ENCODE peak calls at places on chromosomes 3 and 15, in eight cellular contexts. One of them, this sample, is unnamed.

GRCh38 chr15:40320931-40321371 is 2.5 kb upstream of the INAFM2 start:
- DNase-seq in GM23248: peak
- DNase-seq in NCI-H446 treated with DMSO at 0.1 percent for 48 hours: peak
- DNase-seq in psoas muscle: no peak
- DNase-seq in retina: peak
- DNase-seq in HEK293T: peak
- DNase-seq in NCI-H1048: peak
- DNase-seq in stimulated activated CD8-positive, alpha-beta memory T cell treated with anti-CD3 and anti-CD28 coated beads, Interleukin-4, amount 100 ng/mL, for 24 hours: no peak
- DNase-seq in this sample: no peak

GRCh38 chr3:46110701-46111493 is 83.6 kb upstream of the XCR1 start:
- DNase-seq in GM23248: peak
- DNase-seq in NCI-H446 treated with DMSO at 0.1 percent for 48 hours: peak
- DNase-seq in psoas muscle: no peak
- DNase-seq in retina: no peak
- DNase-seq in HEK293T: peak
- DNase-seq in NCI-H1048: peak
- DNase-seq in stimulated activated CD8-positive, alpha-beta memory T cell treated with anti-CD3 and anti-CD28 coated beads, Interleukin-4, amount 100 ng/mL, for 24 hours: no peak
- DNase-seq in this sample: no peak

GRCh38 chr3:127480196-127480933 is 110.2 kb downstream of the TPRA1 start:
- DNase-seq in GM23248: no peak
- DNase-seq in NCI-H446 treated with DMSO at 0.1 percent for 48 hours: no peak
- DNase-seq in psoas muscle: no peak
- DNase-seq in retina: no peak
- DNase-seq in HEK293T: no peak
- DNase-seq in NCI-H1048: no peak
- DNase-seq in stimulated activated CD8-positive, alpha-beta memory T cell treated with anti-CD3 and anti-CD28 coated beads, Interleukin-4, amount 100 ng/mL, for 24 hours: no peak
- DNase-seq in this sample: no peak

GRCh38 chr3:25542571-25543039 is 114.5 kb downstream of the RARB start:
- DNase-seq in GM23248: no peak
- DNase-seq in NCI-H446 treated with DMSO at 0.1 percent for 48 hours: no peak
- DNase-seq in psoas muscle: no peak
- DNase-seq in retina: no peak
- DNase-seq in HEK293T: no peak
- DNase-seq in NCI-H1048: no peak
- DNase-seq in stimulated activated CD8-positive, alpha-beta memory T cell treated with anti-CD3 and anti-CD28 coated beads, Interleukin-4, amount 100 ng/mL, for 24 hours: no peak
- DNase-seq in this sample: no peak

GRCh38 chr3:196979545-196979944 is 10.9 kb upstream of the PIGZ start:
- DNase-seq in GM23248: peak
- DNase-seq in NCI-H446 treated with DMSO at 0.1 percent for 48 hours: no peak
- DNase-seq in psoas muscle: peak
- DNase-seq in retina: no peak
- DNase-seq in HEK293T: no peak
- DNase-seq in NCI-H1048: no peak
- DNase-seq in stimulated activated CD8-positive, alpha-beta memory T cell treated with anti-CD3 and anti-CD28 coated beads, Interleukin-4, amount 100 ng/mL, for 24 hours: no peak
- DNase-seq in this sample: no peak

GRCh38 chr3:181899702-181900101 is 188.0 kb downstream of the SOX2 start:
- DNase-seq in GM23248: no peak
- DNase-seq in NCI-H446 treated with DMSO at 0.1 percent for 48 hours: no peak
- DNase-seq in psoas muscle: no peak
- DNase-seq in retina: no peak
- DNase-seq in HEK293T: no peak
- DNase-seq in NCI-H1048: no peak
- DNase-seq in stimulated activated CD8-positive, alpha-beta memory T cell treated with anti-CD3 and anti-CD28 coated beads, Interleukin-4, amount 100 ng/mL, for 24 hours: no peak
- DNase-seq in this sample: no peak

GRCh38 chr15:64634020-64634419 is 141.4 kb downstream of the RBPMS2 start:
- DNase-seq in GM23248: no peak
- DNase-seq in NCI-H446 treated with DMSO at 0.1 percent for 48 hours: no peak
- DNase-seq in psoas muscle: no peak
- DNase-seq in retina: peak
- DNase-seq in HEK293T: no peak
- DNase-seq in NCI-H1048: no peak
- DNase-seq in stimulated activated CD8-positive, alpha-beta memory T cell treated with anti-CD3 and anti-CD28 coated beads, Interleukin-4, amount 100 ng/mL, for 24 hours: peak
- DNase-seq in this sample: peak

GRCh38 chr3:16056210-16056607 is 118.3 kb upstream of the GALNT15 start:
- DNase-seq in GM23248: peak
- DNase-seq in NCI-H446 treated with DMSO at 0.1 percent for 48 hours: no peak
- DNase-seq in psoas muscle: peak
- DNase-seq in retina: no peak
- DNase-seq in HEK293T: no peak
- DNase-seq in NCI-H1048: no peak
- DNase-seq in stimulated activated CD8-positive, alpha-beta memory T cell treated with anti-CD3 and anti-CD28 coated beads, Interleukin-4, amount 100 ng/mL, for 24 hours: no peak
- DNase-seq in this sample: no peak

GRCh38 chr3:188389711-188390346 is 235.9 kb downstream of the LPP start:
- DNase-seq in GM23248: peak
- DNase-seq in NCI-H446 treated with DMSO at 0.1 percent for 48 hours: no peak
- DNase-seq in psoas muscle: no peak
- DNase-seq in retina: no peak
- DNase-seq in HEK293T: no peak
- DNase-seq in NCI-H1048: no peak
- DNase-seq in stimulated activated CD8-positive, alpha-beta memory T cell treated with anti-CD3 and anti-CD28 coated beads, Interleukin-4, amount 100 ng/mL, for 24 hours: peak
- DNase-seq in this sample: no peak

GRCh38 chr3:89303721-89304120 is 196.3 kb downstream of the EPHA3 start:
- DNase-seq in GM23248: peak
- DNase-seq in NCI-H446 treated with DMSO at 0.1 percent for 48 hours: no peak
- DNase-seq in psoas muscle: no peak
- DNase-seq in retina: no peak
- DNase-seq in HEK293T: no peak
- DNase-seq in NCI-H1048: no peak
- DNase-seq in stimulated activated CD8-positive, alpha-beta memory T cell treated with anti-CD3 and anti-CD28 coated beads, Interleukin-4, amount 100 ng/mL, for 24 hours: no peak
- DNase-seq in this sample: no peak